ENCODE peak calls at places on chromosomes 2 and 18, in eight cellular contexts. J, R, U, A, B, F, P and D are unnamed samples.

GRCh38 chr18:58639751-58640427 is 11.0 kb upstream of the ALPK2 start:
- DNase-seq in F (no peak), U (peak; percentile 64), P (no peak), J (no peak), B (peak; percentile 39), R (no peak), A (peak; percentile 69), D (no peak)

GRCh38 chr2:170716851-170717598 is 1.9 kb downstream of the SP5 start:
- DNase-seq in R (peak; percentile 81), B (peak; percentile 6), U (peak; percentile 27), A (peak; percentile 5), F (peak; percentile 70), P (peak; percentile 23), J (peak; percentile 83), D (no peak)

GRCh38 chr2:88350262-88350640 is 102.2 kb downstream of the FOXI3 start:
- DNase-seq in U (no peak), J (no peak), P (no peak), A (no peak), F (peak; percentile 24), B (no peak), R (no peak), D (no peak)

GRCh38 chr18:35178260-35178659 is 62.6 kb upstream of the ZNF397 start:
- DNase-seq in J (no peak), A (peak; percentile 61), R (no peak), B (peak; percentile 36), F (no peak), P (no peak), U (peak; percentile 28), D (no peak)

GRCh38 chr18:49955263-49955662 is 141.9 kb upstream of the ACAA2 start:
- DNase-seq in A (no peak), R (no peak), P (no peak), B (no peak), J (no peak), U (no peak), F (no peak), D (peak; percentile 11)

GRCh38 chr18:45171575-45172225 is 443.6 kb upstream of the SLC14A2 start:
- DNase-seq in J (no peak), F (no peak), B (no peak), R (peak; percentile 72), A (no peak), P (no peak), U (peak; percentile 49), D (no peak)

GRCh38 chr18:6764382-6764781 is 34.9 kb downstream of the ARHGAP28 start:
- DNase-seq in F (no peak), U (no peak), P (no peak), B (no peak), J (no peak), R (no peak), A (no peak), D (no peak)

GRCh38 chr2:100907832-100908231 is 87.9 kb downstream of the NPAS2 start:
- DNase-seq in A (no peak), B (no peak), P (no peak), J (no peak), F (no peak), R (no peak), U (no peak), D (no peak)

GRCh38 chr2:122056853-122057252 is 301.4 kb downstream of the TSN start:
- DNase-seq in F (no peak), J (no peak), B (no peak), A (no peak), U (peak; percentile 34), P (no peak), R (no peak), D (no peak)

GRCh38 chr2:19070866-19071265 is 287.6 kb downstream of the OSR1 start:
- DNase-seq in B (no peak), P (no peak), J (no peak), F (no peak), A (peak; percentile 54), R (no peak), U (peak; percentile 25), D (peak; percentile 54)

GRCh38 chr2:105768176-105768575 is 23.5 kb downstream of the NCK2 start:
- DNase-seq in F (no peak), P (no peak), R (no peak), B (no peak), J (no peak), U (no peak), A (no peak), D (no peak)

GRCh38 chr2:105766300-105766866 is 21.7 kb downstream of the NCK2 start:
- DNase-seq in A (no peak), P (no peak), U (no peak), B (no peak), J (no peak), R (no peak), F (no peak), D (no peak)

GRCh38 chr2:105764059-105764458 is 19.3 kb downstream of the NCK2 start:
- DNase-seq in U (no peak), B (no peak), J (no peak), A (no peak), F (no peak), P (no peak), R (no peak), D (no peak)

GRCh38 chr2:105763076-105763475 is 18.4 kb downstream of the NCK2 start:
- DNase-seq in P (no peak), F (no peak), J (no peak), B (no peak), R (no peak), A (no peak), U (no peak), D (no peak)

GRCh38 chr2:105765415-105766299 is 20.9 kb downstream of the NCK2 start:
- DNase-seq in P (no peak), F (no peak), B (no peak), J (no peak), U (no peak), A (no peak), R (no peak), D (no peak)
- TF ChIP-seq CTCF in P (no peak), F (no peak), B (no peak), J (no peak), U (no peak), A (no peak), R (no peak), D (no peak)

GRCh38 chr2:15184491-15184890 is 376.6 kb downstream of the NBAS start:
- DNase-seq in U (no peak), F (no peak), B (no peak), R (no peak), J (no peak), P (no peak), A (no peak), D (no peak)

GRCh38 chr2:15191801-15192200 is 369.3 kb downstream of the NBAS start:
- DNase-seq in F (no peak), P (no peak), R (no peak), A (no peak), J (no peak), B (no peak), U (no peak), D (no peak)

GRCh38 chr2:15186118-15186517 is 375.0 kb downstream of the NBAS start:
- DNase-seq in P (no peak), B (no peak), A (no peak), F (no peak), J (no peak), U (no peak), R (no peak), D (no peak)

DNA sequence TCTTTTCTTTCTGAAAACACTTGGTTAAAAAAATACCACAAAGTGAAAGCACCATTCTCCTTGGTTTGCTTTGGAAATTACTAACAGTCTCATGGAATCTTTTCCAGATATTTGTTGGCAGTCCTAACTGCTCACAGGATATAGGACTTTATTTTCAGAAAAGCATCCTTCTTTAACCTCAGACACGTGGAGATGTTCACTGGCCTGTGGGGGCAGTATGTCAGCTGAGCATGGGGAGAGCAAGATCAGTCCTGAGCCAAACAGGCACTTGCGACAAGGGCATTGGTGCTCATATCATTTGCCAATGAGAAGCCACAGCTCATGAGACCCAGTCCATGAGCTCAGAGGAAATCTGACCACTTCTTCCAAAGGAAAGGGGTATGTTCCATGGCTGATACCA is 371.9 kb downstream of the NBAS start:
- DNase-seq in J (no peak), B (no peak), A (peak; percentile 26), R (no peak), P (no peak), F (no peak), U (no peak), D (no peak)
- TF ChIP-seq CTCF in J (peak; percentile 60), B (peak; percentile 15), A (no peak), R (no peak), P (no peak), F (no peak), U (no peak), D (peak; percentile 16)

GRCh38 chr18:77702686-77703085 is 453.0 kb downstream of the GALR1 start:
- DNase-seq in B (no peak), R (no peak), F (no peak), A (peak; percentile 2), U (peak; percentile 10), P (no peak), J (no peak), D (peak; percentile 71)
- TF ChIP-seq CTCF in B (no peak), R (no peak), F (no peak), A (no peak), U (no peak), P (no peak), J (peak; percentile 53), D (peak; percentile 82)

DNA sequence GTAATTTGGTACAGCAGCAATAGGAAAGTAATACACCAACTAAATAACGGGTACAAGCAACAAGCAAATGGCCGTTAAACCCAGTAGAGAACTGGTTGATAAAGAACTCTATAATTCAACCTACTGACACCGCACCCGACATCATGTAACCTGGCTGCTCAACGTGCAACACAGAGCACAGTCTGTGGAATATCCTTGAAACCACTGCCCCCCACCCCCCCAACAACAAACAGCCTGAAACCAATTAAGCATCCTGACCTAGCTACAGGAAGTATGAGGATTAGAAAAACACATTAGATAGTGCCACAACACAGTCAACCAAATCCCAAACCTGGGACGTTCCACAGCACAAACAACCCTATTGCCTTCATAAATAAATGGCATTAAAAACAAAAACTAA is 23.5 kb downstream of the HDLBP start:
- DNase-seq in P (no peak), B (no peak), R (no peak), U (no peak), J (no peak), A (no peak), F (no peak), D (no peak)
- TF ChIP-seq CTCF in P (no peak), B (no peak), R (no peak), U (no peak), J (no peak), A (no peak), F (no peak), D (no peak)

DNA sequence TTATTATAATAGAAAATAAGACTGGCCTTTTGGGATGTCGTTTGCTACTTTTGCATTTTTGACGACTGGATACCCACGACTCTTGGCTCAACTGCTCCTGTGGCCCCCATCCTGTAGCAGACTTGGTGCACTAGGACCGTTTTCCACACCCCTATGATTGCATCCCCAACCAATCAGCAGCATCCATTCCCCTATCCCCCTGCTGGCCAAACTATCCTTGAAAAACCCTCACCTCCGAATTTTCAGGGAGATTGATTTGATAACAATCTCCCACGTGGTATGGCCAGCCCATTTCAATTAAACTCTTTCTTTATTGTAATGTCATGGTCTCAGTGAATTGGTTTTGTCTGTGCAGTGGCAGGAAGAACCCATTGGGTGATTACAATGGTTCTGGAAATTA is 37.9 kb upstream of the TTR start:
- DNase-seq in J (no peak), P (no peak), R (no peak), B (no peak), F (no peak), A (no peak), U (no peak), D (no peak)
- TF ChIP-seq CTCF in J (peak; percentile 54), P (no peak), R (no peak), B (peak; percentile 4), F (no peak), A (peak; percentile 21), U (peak; percentile 26), D (no peak)